ENCODE peak calls at places on chromosomes 7 and 10, in six cellular contexts. M, I, J, U, T and X are unnamed samples.
A peak's percentile ranks its signal among the peaks of the same experiment; 100 is the strongest.

GRCh38 chr10:58704226-58705200 is 191.8 kb downstream of the BICC1 start:
- DNase-seq in M (no peak), I (no peak), J (no peak), U (peak; percentile 60), T (no peak), X (no peak)

GRCh38 chr10:5552376-5553321 is 27.9 kb downstream of the CALML3 start:
- DNase-seq in M (no peak), I (no peak), J (peak; percentile 83), U (no peak), T (no peak), X (no peak)

GRCh38 chr10:114239117-114239993 is at the start of gene VWA2:
- DNase-seq in M (peak; percentile 16), I (no peak), J (no peak), U (no peak), T (no peak), X (no peak)

GRCh38 chr10:133358162-133358919 is 522 bp upstream of the FUOM start:
- DNase-seq in M (no peak), I (no peak), J (no peak), U (no peak), T (no peak), X (no peak)

GRCh38 chr7:17184805-17185689 is 113.4 kb upstream of the AHR start:
- DNase-seq in M (peak; percentile 49), I (no peak), J (no peak), U (peak; percentile 30), T (no peak), X (no peak)

GRCh38 chr7:121499526-121500123 is 103.5 kb upstream of the FAM3C start:
- DNase-seq in M (no peak), I (no peak), J (no peak), U (no peak), T (no peak), X (no peak)

GRCh38 chr10:121904888-121905287 is 22.9 kb downstream of the ATE1 start:
- DNase-seq in M (no peak), I (no peak), J (no peak), U (no peak), T (no peak), X (no peak)

GRCh38 chr7:29754874-29755490 is 51.3 kb upstream of the WIPF3 start:
- DNase-seq in M (peak; percentile 89), I (no peak), J (no peak), U (no peak), T (no peak), X (no peak)

GRCh38 chr10:21473135-21473534 is 52.3 kb downstream of the SKIDA1 start:
- DNase-seq in M (no peak), I (no peak), J (no peak), U (no peak), T (no peak), X (no peak)

GRCh38 chr7:95055295-95055694 is 147.9 kb downstream of the PPP1R9A start:
- DNase-seq in M (no peak), I (no peak), J (no peak), U (no peak), T (no peak), X (no peak)

GRCh38 chr7:132619967-132620366 is 43.7 kb upstream of the PLXNA4 start:
- DNase-seq in M (no peak), I (no peak), J (no peak), U (no peak), T (no peak), X (no peak)

GRCh38 chr10:123274513-123275182 is 120.4 kb downstream of the BUB3 start:
- DNase-seq in M (no peak), I (no peak), J (peak; percentile 56), U (no peak), T (no peak), X (no peak)

GRCh38 chr10:101227765-101228681 is 1.2 kb downstream of the LBX1 start:
- DNase-seq in M (no peak), I (no peak), J (no peak), U (no peak), T (no peak), X (no peak)

GRCh38 chr10:100731603-100732596 is 13.5 kb upstream of the PAX2 start:
- DNase-seq in M (no peak), I (no peak), J (no peak), U (no peak), T (no peak), X (no peak)

GRCh38 chr10:79436850-79437103 is 8.6 kb downstream of the ZCCHC24 start:
- DNase-seq in M (no peak), I (no peak), J (no peak), U (no peak), T (no peak), X (no peak)

GRCh38 chr7:2923886-2924574 is 79.9 kb upstream of the GNA12 start:
- DNase-seq in M (no peak), I (no peak), J (no peak), U (no peak), T (no peak), X (no peak)